ENCODE peak calls at places on chromosomes 16 and 17, in seven cellular contexts. W is NB4, S is Caco-2, T is astrocyte of the cerebellum, P is fibroblast of lung, U is GM12878, H is fibroblast of the aortic adventitia. Y is an unnamed sample.

GRCh38 chr17:20315821-20316220 is 151.5 kb downstream of the LGALS9B start:
- DNase-seq in W (no peak), S (no peak), T (no peak), P (no peak), U (no peak), H (no peak), Y (no peak)

GRCh38 chr17:76027159-76027839 is at the start of gene EVPL:
- DNase-seq in W (peak; percentile 51), S (no peak), T (no peak), P (no peak), U (no peak), H (no peak), Y (no peak)

GRCh38 chr17:37024181-37024637 is 75.5 kb downstream of the AATF start:
- DNase-seq in W (peak; percentile 62), S (no peak), T (no peak), P (peak; percentile 16), U (no peak), H (peak; percentile 65), Y (no peak)

GRCh38 chr17:393806-394717 is 41.5 kb upstream of the RPH3AL start:
- DNase-seq in W (no peak), S (no peak), T (no peak), P (no peak), U (no peak), H (no peak), Y (no peak)

GRCh38 chr17:56222255-56222654 is 69.0 kb downstream of the ANKFN1 start:
- DNase-seq in W (peak; percentile 6), S (no peak), T (no peak), P (no peak), U (no peak), H (peak; percentile 19), Y (peak; percentile 24)

GRCh38 chr16:61214780-61215179 is 821.5 kb downstream of the CDH8 start:
- DNase-seq in W (no peak), S (no peak), T (no peak), P (no peak), U (no peak), H (no peak), Y (no peak)

GRCh38 chr17:79937435-79937870 is 98.2 kb upstream of the CBX4 start:
- DNase-seq in W (no peak), S (no peak), T (no peak), P (no peak), U (no peak), H (no peak), Y (no peak)

GRCh38 chr16:80852261-80852872 is 48.0 kb upstream of the CDYL2 start:
- DNase-seq in W (peak; percentile 44), S (peak; percentile 57), T (peak; percentile 1), P (peak; percentile 9), U (no peak), H (peak; percentile 24), Y (peak; percentile 38)

DNA sequence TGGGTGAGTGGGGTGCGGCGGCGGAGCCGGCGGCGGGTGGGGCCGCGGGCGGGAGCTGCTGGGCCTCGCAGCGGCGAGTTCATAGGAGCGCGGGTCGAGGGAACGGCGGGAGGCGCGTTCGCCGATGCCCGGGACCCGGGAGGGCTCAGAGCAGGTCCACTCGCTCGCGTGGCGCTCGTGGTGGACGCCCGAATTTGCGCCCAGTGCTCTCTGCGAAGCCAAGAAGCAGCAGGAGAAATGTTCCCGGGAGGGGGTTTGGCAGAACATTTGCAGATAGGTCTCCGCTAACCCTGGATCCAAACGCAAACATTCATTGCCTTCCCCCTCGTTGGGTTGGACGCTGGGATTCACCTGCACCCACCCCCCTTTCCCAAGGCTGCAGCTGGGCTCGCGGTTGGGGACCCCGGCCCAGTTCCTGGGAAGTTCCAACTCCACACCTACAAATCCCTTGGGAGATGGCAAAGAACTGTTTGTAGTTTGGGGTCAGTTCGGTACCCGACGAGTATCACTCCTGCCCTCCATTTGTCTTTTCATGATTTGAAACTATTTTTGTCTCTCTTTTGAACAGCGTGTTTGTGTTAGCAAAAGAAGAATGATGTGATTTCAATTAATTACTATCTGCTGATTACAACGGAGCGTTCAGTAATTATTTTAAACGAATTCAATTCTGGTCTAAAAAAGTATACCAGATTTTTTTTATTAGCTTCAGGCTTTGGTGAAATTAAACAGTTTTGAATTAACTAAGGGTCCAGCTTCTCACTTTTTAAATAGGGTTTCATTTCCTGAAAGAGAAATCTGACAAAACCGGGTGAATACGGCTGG is 2.3 kb downstream of the NTN1 start:
- DNase-seq in W (no peak), S (no peak), T (no peak), P (no peak), U (no peak), H (no peak), Y (no peak)
- H3K4me3 ChIP-seq in W (no peak overlapping the region), S (no peak overlapping the region), T (peak overlapping the region; percentile 49), P (no peak overlapping the region), U (no peak overlapping the region), H (no peak overlapping the region), Y (no peak overlapping the region)

GRCh38 chr17:44736551-44737240 is 22.1 kb upstream of the ADAM11 start:
- DNase-seq in W (no peak), S (no peak), T (no peak), P (no peak), U (no peak), H (no peak), Y (no peak)

GRCh38 chr17:44738214-44738906 is 20.4 kb upstream of the ADAM11 start:
- DNase-seq in W (no peak), S (no peak), T (no peak), P (no peak), U (peak; percentile 17), H (no peak), Y (peak; percentile 40)

GRCh38 chr17:44734272-44734671 is 24.5 kb upstream of the ADAM11 start:
- DNase-seq in W (no peak), S (no peak), T (no peak), P (no peak), U (no peak), H (no peak), Y (no peak)

DNA sequence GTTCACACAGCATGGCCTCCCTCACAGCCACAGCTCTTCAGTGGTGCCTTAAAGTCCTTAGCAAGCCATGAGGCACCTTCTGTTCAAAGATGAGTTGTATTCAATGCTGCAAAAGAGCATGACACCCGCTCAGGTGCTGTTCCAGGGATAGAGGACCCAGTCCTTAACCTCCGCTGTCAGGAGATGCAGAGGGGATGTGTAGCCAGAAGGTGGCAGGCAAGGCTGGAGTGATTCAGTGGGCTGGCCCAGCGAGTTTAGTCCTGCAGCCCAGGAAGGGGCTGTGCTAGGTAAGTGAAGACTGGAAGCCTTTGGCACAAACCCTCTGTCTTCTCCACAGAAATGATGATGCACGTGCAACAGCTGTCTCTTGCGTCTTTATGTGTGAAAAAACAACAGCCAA is 25.0 kb upstream of the ADAM11 start:
- DNase-seq in W (peak; percentile 32), S (peak; percentile 53), T (no peak), P (no peak), U (no peak), H (no peak), Y (peak; percentile 5)
- TF ChIP-seq CTCF in W (peak; percentile 31), S (peak; percentile 37), T (peak; percentile 61), P (no peak), U (peak; percentile 13), H (peak; percentile 18), Y (peak; percentile 15)

GRCh38 chr17:63337579-63337978 is 108.5 kb downstream of the CYB561 start:
- DNase-seq in W (no peak), S (no peak), T (no peak), P (no peak), U (no peak), H (no peak), Y (peak; percentile 28)

GRCh38 chr17:63332286-63332685 is 113.8 kb downstream of the CYB561 start:
- DNase-seq in W (no peak), S (no peak), T (no peak), P (peak; percentile 48), U (no peak), H (peak; percentile 33), Y (peak; percentile 58)

GRCh38 chr17:63331301-63331700 is 114.8 kb downstream of the CYB561 start:
- DNase-seq in W (no peak), S (no peak), T (no peak), P (no peak), U (no peak), H (no peak), Y (no peak)

GRCh38 chr17:63335818-63336217 is 110.3 kb downstream of the CYB561 start:
- DNase-seq in W (no peak), S (no peak), T (no peak), P (no peak), U (no peak), H (no peak), Y (no peak)

GRCh38 chr17:63333869-63334268 is 112.2 kb downstream of the CYB561 start:
- DNase-seq in W (no peak), S (no peak), T (no peak), P (no peak), U (no peak), H (no peak), Y (no peak)
- H3K4me3 ChIP-seq in W (no peak overlapping the region), S (no peak overlapping the region), T (no peak overlapping the region), P (no peak overlapping the region), U (no peak overlapping the region), H (no peak overlapping the region), Y (no peak overlapping the region)

DNA sequence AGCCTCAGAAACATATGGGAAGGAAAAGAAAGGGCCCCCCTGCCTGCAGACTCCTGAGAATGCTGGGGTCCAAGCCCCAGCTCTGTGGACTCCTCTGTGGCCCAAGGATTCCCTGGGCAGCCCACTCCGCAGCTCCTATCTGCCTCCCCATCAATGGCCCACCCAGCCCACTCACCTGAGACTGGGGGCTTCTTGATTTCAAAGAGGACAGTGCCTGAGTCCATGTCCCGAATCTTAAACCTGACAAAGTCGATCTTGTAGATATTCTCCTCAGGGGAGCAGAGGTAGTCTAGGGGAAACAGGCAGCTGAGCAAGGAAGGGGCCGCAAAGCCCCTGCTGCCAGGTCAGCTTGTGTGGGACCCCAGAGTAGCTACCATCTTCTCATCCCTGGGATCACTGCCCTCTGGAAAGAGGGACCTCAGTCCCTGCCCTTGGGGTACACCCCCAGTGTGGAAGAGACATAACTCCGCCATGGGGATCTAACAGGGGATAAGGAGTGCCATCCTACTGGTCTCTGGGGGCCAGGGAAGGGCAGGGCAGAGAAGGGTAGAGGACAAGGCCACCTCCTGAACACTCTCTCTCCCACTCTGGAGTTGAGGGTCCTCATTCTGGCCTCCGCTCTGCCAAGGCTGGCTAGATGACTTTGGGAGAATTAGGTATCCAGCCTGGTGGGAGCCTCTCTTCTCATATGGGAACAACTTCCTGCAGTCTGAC is 3.9 kb downstream of the UNC119 start:
- DNase-seq in W (no peak), S (no peak), T (no peak), P (no peak), U (no peak), H (no peak), Y (no peak)
- TF ChIP-seq CTCF in W (no peak), S (no peak), T (no peak), P (no peak), U (no peak), H (no peak), Y (no peak)

DNA sequence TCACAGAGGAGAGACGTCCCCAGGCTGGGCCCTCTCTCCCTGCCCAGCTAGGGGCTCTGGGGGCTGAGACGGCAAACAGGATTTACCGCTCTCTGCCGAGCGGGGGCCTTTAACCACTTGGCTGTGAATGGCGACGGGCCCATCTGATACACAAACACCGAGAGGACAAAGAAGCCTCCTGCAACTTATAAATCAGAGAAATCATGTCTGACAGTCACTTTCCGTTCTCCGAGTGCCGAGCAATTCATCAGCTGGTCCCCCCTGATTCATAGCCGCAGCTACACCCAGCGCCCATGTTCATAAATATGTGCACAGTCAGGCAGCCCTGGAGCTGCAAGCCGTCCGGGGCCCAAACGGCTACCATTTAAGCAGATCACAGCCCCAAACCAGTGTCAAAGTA is 154.4 kb downstream of the C16orf78 start:
- DNase-seq in W (no peak), S (no peak), T (no peak), P (peak; percentile 15), U (no peak), H (peak; percentile 49), Y (peak; percentile 18)
- H3K4me3 ChIP-seq in W (no peak overlapping the region), S (no peak overlapping the region), T (peak overlapping the region; percentile 29), P (peak overlapping the region; percentile 50), U (peak overlapping the region; percentile 3), H (peak overlapping the region; percentile 47), Y (no peak overlapping the region)

Y was measured in fibroblast of mammary gland.